ENCODE peak calls at places on chromosomes 7 and 10, in six cellular contexts. I, Y, Z, H, T and M are unnamed samples.

GRCh38 chr10:10498781-10499180 is 518.9 kb upstream of the CELF2 start:
- DNase-seq in H (no peak), Z (no peak), T (no peak), I (no peak), Y (no peak), M (no peak)

GRCh38 chr10:53111529-53111928 is 338.9 kb upstream of the MBL2 start:
- DNase-seq in H (no peak), Y (no peak), Z (no peak), T (no peak), I (no peak), M (no peak)

GRCh38 chr7:100472121-100472851 is 6.7 kb downstream of the TSC22D4 start:
- DNase-seq in I (no peak), T (no peak), H (no peak), Y (no peak), Z (no peak), M (no peak)

GRCh38 chr10:51760864-51761263 is 61.5 kb upstream of the CSTF2T start:
- DNase-seq in Z (no peak), T (no peak), Y (no peak), H (no peak), I (no peak), M (no peak)

GRCh38 chr10:85545874-85546273 is 820.7 kb downstream of the GRID1 start:
- DNase-seq in Y (no peak), Z (no peak), I (no peak), T (no peak), H (no peak), M (no peak)

GRCh38 chr10:4033341-4033896 is 248.4 kb upstream of the KLF6 start:
- DNase-seq in H (peak), Z (no peak), T (no peak), Y (no peak), I (no peak), M (no peak)

GRCh38 chr10:84197643-84198042 is 3.3 kb downstream of the CDHR1 start:
- DNase-seq in T (no peak), I (no peak), H (no peak), Y (no peak), Z (no peak), M (no peak)

GRCh38 chr7:37160656-37161055 is 288.0 kb downstream of the ELMO1 start:
- DNase-seq in T (no peak), H (no peak), Y (no peak), I (no peak), Z (no peak), M (no peak)

GRCh38 chr10:66827353-66827752 is 98.5 kb upstream of the LRRTM3 start:
- DNase-seq in H (no peak), I (no peak), Y (no peak), T (no peak), Z (no peak), M (no peak)

GRCh38 chr7:50369408-50370026 is 65.0 kb downstream of the IKZF1 start:
- DNase-seq in T (no peak), H (peak), Y (peak), Z (peak), I (no peak), M (peak)

GRCh38 chr10:112687647-112688046 is 240.6 kb downstream of the VTI1A start:
- DNase-seq in I (peak), T (no peak), Y (no peak), Z (peak), H (no peak), M (no peak)

GRCh38 chr7:110620336-110620735 is 470.6 kb upstream of the LRRN3 start:
- DNase-seq in Z (no peak), H (no peak), T (no peak), Y (no peak), I (no peak), M (no peak)

GRCh38 chr10:28241766-28242399 is 61.0 kb downstream of the MPP7 start:
- DNase-seq in H (peak), I (peak), Z (peak), T (no peak), Y (peak), M (peak)

GRCh38 chr7:131945313-131945831 is 388.9 kb upstream of the PODXL start:
- DNase-seq in H (peak), T (no peak), Y (peak), I (no peak), Z (peak), M (peak)

GRCh38 chr10:97632949-97633884 is at the start of gene MORN4:
- DNase-seq in H (peak), Z (peak), Y (peak), T (peak), I (peak), M (peak)

GRCh38 chr7:91566333-91566732 is 302.1 kb downstream of the FZD1 start:
- DNase-seq in H (no peak), I (no peak), Y (no peak), T (no peak), Z (no peak), M (no peak)

GRCh38 chr10:69681436-69681835 is 51.4 kb downstream of the FAM241B start:
- DNase-seq in H (no peak), Z (no peak), T (no peak), Y (no peak), I (no peak), M (no peak)

GRCh38 chr10:97195654-97196212 is 10.0 kb upstream of the SLIT1 start:
- DNase-seq in Z (no peak), Y (no peak), T (no peak), I (no peak), H (no peak), M (no peak)

GRCh38 chr10:80526218-80526617 is 11.5 kb upstream of the SH2D4B start:
- DNase-seq in Y (no peak), H (no peak), T (peak), Z (no peak), I (no peak), M (no peak)

GRCh38 chr7:31145339-31145738 is 93.2 kb downstream of the ADCYAP1R1 start:
- DNase-seq in T (no peak), Z (peak), H (no peak), I (no peak), Y (no peak), M (no peak)

GRCh38 chr7:95263803-95264202 is 60.5 kb downstream of the PON1 start:
- DNase-seq in H (no peak), I (no peak), T (no peak), Y (no peak), Z (no peak), M (no peak)

GRCh38 chr10:31961675-31962074 is 33.0 kb upstream of the ARHGAP12 start:
- DNase-seq in I (no peak), Y (no peak), H (peak), T (no peak), Z (peak), M (no peak)

GRCh38 chr7:33517191-33517590 is 387.8 kb downstream of the BBS9 start:
- DNase-seq in Z (no peak), I (no peak), Y (no peak), H (no peak), T (no peak), M (no peak)

GRCh38 chr7:54722026-54722425 is 37.0 kb downstream of the SEC61G start:
- DNase-seq in H (no peak), Z (peak), T (no peak), Y (no peak), I (no peak), M (no peak)

GRCh38 chr7:100157334-100158228 is 942 bp downstream of the TRAPPC14 start:
- DNase-seq in H (peak), I (no peak), Z (peak), T (no peak), Y (peak), M (peak)

GRCh38 chr7:117212969-117213877 is 109.6 kb downstream of the WNT2 start:
- DNase-seq in H (peak), I (no peak), Y (peak), Z (peak), T (peak), M (peak)

GRCh38 chr10:103636996-103637395 is 143.5 kb downstream of the NEURL1 start:
- DNase-seq in Y (no peak), I (no peak), H (no peak), T (no peak), Z (no peak), M (no peak)

GRCh38 chr7:119903090-119903489 is 369.9 kb upstream of the KCND2 start:
- DNase-seq in I (no peak), Z (no peak), H (no peak), Y (no peak), T (no peak), M (no peak)

GRCh38 chr10:16429539-16429938 is 7.3 kb upstream of the PTER start:
- DNase-seq in T (no peak), Y (no peak), I (no peak), H (no peak), Z (no peak), M (no peak)

GRCh38 chr7:101362334-101363195 is at the start of gene COL26A1:
- DNase-seq in H (no peak), Z (peak), T (no peak), I (no peak), Y (peak), M (peak)

GRCh38 chr7:77982926-77983550 is 184.5 kb downstream of the PHTF2 start:
- DNase-seq in Z (peak), T (no peak), H (no peak), Y (no peak), I (no peak), M (no peak)

GRCh38 chr10:91552706-91553105 is 80.2 kb downstream of the PPP1R3C start:
- DNase-seq in Z (peak), I (no peak), H (no peak), Y (no peak), T (no peak), M (no peak)
- TF ChIP-seq CTCF in Z (peak), I (peak), H (peak), Y (peak), T (no peak), M (no peak)

GRCh38 chr10:287814-288213 is 152.6 kb downstream of the ZMYND11 start:
- DNase-seq in I (no peak), Y (peak), T (no peak), Z (no peak), H (no peak), M (peak)
- TF ChIP-seq CTCF in I (peak), Y (peak), T (no peak), Z (peak), H (no peak), M (peak)

GRCh38 chr10:59012839-59013238 is 163.6 kb upstream of the PHYHIPL start:
- DNase-seq in Z (no peak), I (no peak), H (no peak), T (no peak), Y (no peak), M (no peak)
- TF ChIP-seq CTCF in Z (no peak), I (no peak), H (no peak), T (no peak), Y (no peak), M (no peak)

GRCh38 chr10:86646532-86646931 is 7.8 kb upstream of the OPN4 start:
- DNase-seq in Z (no peak), I (no peak), Y (no peak), T (peak), H (peak), M (no peak)

GRCh38 chr10:86642021-86642420 is 12.3 kb upstream of the OPN4 start:
- DNase-seq in Z (no peak), T (no peak), Y (no peak), H (no peak), I (no peak), M (no peak)

GRCh38 chr10:86644412-86645110 is 9.8 kb upstream of the OPN4 start:
- DNase-seq in T (peak), H (peak), Z (no peak), Y (no peak), I (no peak), M (no peak)

GRCh38 chr10:86645111-86645445 is 9.3 kb upstream of the OPN4 start:
- DNase-seq in T (peak), H (peak), Y (no peak), I (no peak), Z (no peak), M (no peak)

GRCh38 chr10:86642499-86642898 is 11.8 kb upstream of the OPN4 start:
- DNase-seq in I (no peak), Y (peak), T (peak), Z (peak), H (peak), M (no peak)
- TF ChIP-seq CTCF in I (no peak), Y (no peak), T (no peak), Z (no peak), H (no peak), M (no peak)